ENCODE peak calls at places on chromosomes 5 and 9, in four cellular contexts. T is astrocyte of the spinal cord, A is fibroblast of pulmonary artery, P is epithelial cell of esophagus. M is an unnamed sample.
A peak's percentile ranks its signal among the peaks of the same experiment; 100 is the strongest.

GRCh38 chr5:89277791-89278190 is 394.8 kb upstream of the MEF2C start:
- DNase-seq in A (no peak), P (peak; percentile 86), T (peak; percentile 61), M (peak; percentile 56)

GRCh38 chr9:124376329-124376728 is 38.9 kb downstream of the PSMB7 start:
- DNase-seq in A (no peak), T (no peak), P (no peak), M (no peak)

GRCh38 chr9:21558627-21559401 is 76.7 kb upstream of the IFNE start:
- DNase-seq in T (peak; percentile 64), A (peak; percentile 58), P (peak; percentile 39), M (peak; percentile 59)

GRCh38 chr9:76691761-76692313 is 72.4 kb upstream of the PCA3 start:
- DNase-seq in T (peak; percentile 22), A (peak; percentile 33), P (no peak), M (peak; percentile 30)

GRCh38 chr5:180128671-180129261 is 57.2 kb upstream of the RNF130 start:
- DNase-seq in T (no peak), P (no peak), A (no peak), M (no peak)

GRCh38 chr9:84947412-84947972 is 278.0 kb downstream of the NTRK2 start:
- DNase-seq in T (no peak), A (no peak), P (peak; percentile 62), M (no peak)

GRCh38 chr9:37918665-37919165 is 14.8 kb upstream of the SLC25A51 start:
- DNase-seq in T (no peak), A (no peak), P (no peak), M (no peak)

GRCh38 chr5:170585278-170585677 is 81.5 kb downstream of the KCNIP1 start:
- DNase-seq in A (no peak), T (no peak), P (peak; percentile 34), M (no peak)

GRCh38 chr9:21672762-21673161 is 129.7 kb upstream of the MTAP start:
- DNase-seq in P (no peak), T (peak; percentile 46), A (no peak), M (no peak)

GRCh38 chr5:82054004-82054710 is 82.3 kb downstream of the ATG10 start:
- DNase-seq in P (no peak), T (no peak), A (no peak), M (no peak)

GRCh38 chr9:96554326-96554725 is 65.3 kb downstream of the CDC14B start:
- DNase-seq in P (no peak), A (no peak), T (peak; percentile 72), M (peak; percentile 64)

GRCh38 chr5:41414598-41414997 is 95.8 kb downstream of the PLCXD3 start:
- DNase-seq in T (peak; percentile 88), P (peak; percentile 92), A (peak; percentile 97), M (peak; percentile 97)

GRCh38 chr5:94746731-94747124 is 128.3 kb downstream of the SLF1 start:
- DNase-seq in A (peak; percentile 40), P (no peak), T (no peak), M (peak; percentile 74)

GRCh38 chr5:37619353-37619752 is 220.5 kb downstream of the GDNF start:
- DNase-seq in A (peak; percentile 70), P (peak; percentile 21), T (peak; percentile 51), M (peak; percentile 82)

GRCh38 chr5:92435781-92436180 is 1052.7 kb upstream of the ARRDC3 start:
- DNase-seq in T (no peak), P (no peak), A (no peak), M (no peak)

GRCh38 chr5:163384669-163385068 is 52.7 kb upstream of the CCNG1 start:
- DNase-seq in P (no peak), T (no peak), A (no peak), M (no peak)

GRCh38 chr5:140402258-140403074 is 833 bp downstream of the ANKHD1 start:
- DNase-seq in T (peak; percentile 42), A (peak; percentile 39), P (peak; percentile 55), M (peak; percentile 45)

GRCh38 chr9:36457836-36458429 is 57.9 kb upstream of the RNF38 start:
- DNase-seq in T (no peak), A (no peak), P (no peak), M (no peak)

DNA sequence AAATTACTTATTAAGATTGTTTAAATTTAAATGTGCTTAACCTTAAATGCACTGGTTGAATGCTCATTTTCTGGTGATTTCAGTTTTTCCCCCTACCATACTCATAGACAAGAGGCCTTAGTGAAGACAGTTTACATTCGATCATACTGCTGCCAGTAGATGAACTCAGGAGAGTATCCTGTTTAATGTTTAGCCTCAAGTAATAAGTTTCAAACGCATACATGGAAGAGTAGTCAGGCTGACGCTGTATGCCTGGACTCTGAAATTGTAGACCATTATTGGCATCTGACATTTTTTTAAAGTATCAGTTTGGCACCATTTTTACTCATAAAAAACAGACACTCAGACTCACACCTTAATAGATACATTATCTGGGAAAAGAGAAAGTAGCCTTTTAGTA is 184.0 kb upstream of the ITGA1 start:
- DNase-seq in T (no peak), A (no peak), P (no peak), M (no peak)
- H3K4me3 ChIP-seq in T (no peak overlapping the region), A (no peak overlapping the region), P (no peak overlapping the region), M (no peak overlapping the region)

DNA sequence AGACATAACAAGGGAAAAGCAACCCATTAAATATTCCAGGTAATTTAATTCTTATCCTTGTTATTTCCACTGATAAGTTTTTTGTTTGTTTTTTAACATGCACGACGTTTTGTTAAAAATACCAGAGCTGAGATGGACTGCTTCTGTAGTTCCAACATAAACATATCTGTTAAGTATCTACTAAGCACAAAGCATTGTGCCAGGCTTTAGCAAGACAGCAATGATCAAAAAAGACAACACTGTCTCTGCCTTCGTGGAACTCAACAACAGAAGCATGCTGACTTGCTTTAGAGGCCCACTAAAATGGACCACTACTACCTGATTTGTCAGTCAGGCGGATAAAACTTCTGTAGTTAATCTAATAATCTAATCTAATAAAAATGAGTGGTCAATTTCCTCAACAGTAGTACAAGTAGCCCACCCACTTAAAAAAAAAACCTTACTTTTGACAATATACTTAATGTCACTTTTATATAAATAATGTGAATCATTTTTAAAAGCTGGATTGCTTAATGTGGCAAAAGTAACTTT is 3.1 kb downstream of the RAB14 start:
- DNase-seq in A (no peak), P (no peak), T (no peak), M (no peak)
- H3K4me3 ChIP-seq in A (peak overlapping the region; percentile 70), P (peak overlapping the region; percentile 86), T (no peak overlapping the region), M (no peak overlapping the region)

DNA sequence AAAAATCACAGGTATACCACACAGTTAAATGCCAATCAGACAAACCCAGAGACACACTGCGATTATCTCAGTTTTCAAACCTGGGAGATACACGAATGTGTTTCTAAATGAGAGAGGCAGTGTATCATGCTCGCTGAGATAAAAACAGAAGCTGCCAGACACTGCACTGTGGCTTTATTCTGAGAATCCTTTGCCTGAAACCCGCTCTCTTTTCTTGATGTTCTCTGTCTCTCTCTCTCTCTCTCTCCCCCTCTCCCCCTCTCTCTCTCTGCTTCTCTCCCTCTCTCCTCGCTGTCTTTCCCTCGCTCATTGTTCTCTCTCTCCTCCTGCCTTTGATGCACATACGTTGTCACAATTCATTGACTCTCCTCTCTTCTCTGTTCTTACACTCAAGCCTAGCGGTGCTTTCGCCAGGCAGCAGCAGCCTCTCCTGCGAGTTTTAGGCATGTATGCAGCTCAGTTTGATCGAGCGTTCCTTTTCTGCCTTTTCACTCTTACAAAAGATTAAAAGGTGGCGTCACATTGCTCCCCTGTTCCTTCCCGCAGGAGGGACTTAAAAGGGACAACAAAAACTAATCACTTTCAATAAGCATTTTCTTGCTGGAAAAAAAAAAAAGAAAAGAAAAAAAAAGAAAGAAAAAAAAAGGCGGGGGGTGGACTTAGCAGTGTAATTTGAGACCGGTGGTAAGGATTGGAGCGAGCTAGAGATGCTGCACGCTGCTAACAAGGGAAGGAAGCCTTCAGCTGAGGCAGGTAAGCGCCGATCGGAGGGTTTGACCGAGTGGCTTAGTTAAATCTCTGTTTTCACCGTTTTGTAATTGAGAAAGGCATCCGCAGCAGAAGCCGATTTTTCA is 717.9 kb upstream of the WWC1 start:
- DNase-seq in T (peak; percentile 78), P (peak; percentile 64), A (peak; percentile 55), M (peak; percentile 47)
- H3K4me3 ChIP-seq in T (peak overlapping the region; percentile 56), P (peak overlapping the region; percentile 29), A (peak overlapping the region; percentile 47), M (peak overlapping the region; percentile 30)

GRCh38 chr5:14213813-14214585 is 70.9 kb downstream of the TRIO start:
- DNase-seq in T (no peak), P (no peak), A (no peak), M (no peak)

GRCh38 chr5:14211818-14212799 is 69.0 kb downstream of the TRIO start:
- DNase-seq in T (no peak), A (no peak), P (no peak), M (no peak)

GRCh38 chr5:14212838-14213237 is 69.7 kb downstream of the TRIO start:
- DNase-seq in T (no peak), A (no peak), P (no peak), M (no peak)

GRCh38 chr5:14210729-14211128 is 67.6 kb downstream of the TRIO start:
- DNase-seq in P (no peak), A (no peak), T (no peak), M (no peak)

DNA sequence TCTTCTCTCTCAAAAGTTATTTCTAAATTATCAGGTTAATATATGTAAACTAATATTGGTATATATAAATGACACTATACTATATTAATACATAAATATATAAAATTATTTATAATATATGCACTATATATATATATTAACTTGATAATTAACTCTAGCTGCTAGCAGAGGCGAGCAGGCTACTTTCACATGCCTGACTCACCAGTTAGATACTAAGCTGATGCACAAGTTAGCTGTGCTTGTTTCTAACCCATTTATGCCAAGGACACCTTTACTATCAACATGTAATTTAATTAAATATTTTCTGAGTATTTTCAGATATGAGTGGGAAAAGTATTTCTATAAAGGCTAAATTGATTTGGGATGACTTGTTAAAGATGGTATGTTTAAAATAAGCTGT is 70.1 kb downstream of the TRIO start:
- DNase-seq in P (peak; percentile 40), A (no peak), T (no peak), M (peak; percentile 34)
- H3K4me3 ChIP-seq in P (no peak overlapping the region), A (no peak overlapping the region), T (no peak overlapping the region), M (no peak overlapping the region)

DNA sequence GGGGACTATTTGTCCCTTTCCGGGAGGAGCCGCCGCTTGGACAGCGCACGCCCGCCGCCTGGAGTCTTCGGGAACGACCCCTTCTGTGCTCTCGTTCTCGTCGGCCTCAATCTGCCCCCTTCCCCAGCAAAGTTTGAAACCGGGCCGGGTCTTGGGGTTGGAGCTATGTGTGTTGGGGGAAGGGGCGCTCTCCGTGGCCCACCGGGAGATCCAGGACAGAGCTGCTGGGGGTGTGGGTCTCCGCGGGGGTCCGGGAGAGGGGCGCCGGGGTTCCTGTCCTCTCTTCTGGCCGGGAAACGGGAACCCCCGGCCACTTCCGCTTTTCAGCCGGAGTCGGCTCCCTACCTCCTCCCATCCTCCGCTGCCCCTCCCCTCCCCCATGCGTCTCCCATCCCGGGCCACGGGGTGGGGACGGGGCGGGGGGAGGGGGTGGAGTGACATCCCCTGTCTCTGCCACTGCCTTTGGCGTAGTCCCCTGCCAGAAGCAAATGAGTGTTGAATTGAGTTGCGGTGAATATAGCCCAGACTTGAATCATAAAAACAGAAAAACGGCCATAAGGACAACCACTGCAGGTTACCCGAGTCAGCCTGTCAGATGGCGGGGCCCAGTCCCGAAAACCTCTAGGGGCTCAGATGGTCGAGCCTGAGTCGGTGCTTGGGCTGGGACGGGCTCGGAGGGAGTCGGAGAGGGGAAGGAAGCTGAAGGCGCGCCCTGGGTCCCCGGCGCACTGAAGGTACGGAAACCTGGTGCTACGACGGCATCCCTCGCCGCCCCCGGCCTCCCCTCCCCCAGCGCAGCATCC is 1.1 kb downstream of the CPLX2 start:
- DNase-seq in A (no peak), P (no peak), T (no peak), M (no peak)
- H3K4me3 ChIP-seq in A (no peak overlapping the region), P (no peak overlapping the region), T (no peak overlapping the region), M (no peak overlapping the region)

GRCh38 chr5:111116550-111116949 is 24.4 kb downstream of the WDR36 start:
- DNase-seq in A (no peak), T (no peak), P (no peak), M (no peak)
- H3K4me3 ChIP-seq in A (no peak overlapping the region), T (no peak overlapping the region), P (no peak overlapping the region), M (no peak overlapping the region)